ENCODE peak calls at places on chromosomes 6 and 20, in four cellular contexts. S is sigmoid colon; Z is body of pancreas; L is effector memory CD4-positive, alpha-beta T cell. Y is an unnamed sample. For H3K4me1, the result is how much of the 10 kb centered on the place peaks cover.

GRCh38 chr6:151240036-151240685 is 394 bp downstream of the AKAP12 start:
- DNase-seq in S (peak), Z (peak), L (no peak), Y (no peak)

GRCh38 chr6:39095578-39095977 is 19.4 kb downstream of the SAYSD1 start:
- DNase-seq in S (no peak), Z (no peak), L (no peak), Y (no peak)

GRCh38 chr20:58310291-58310782 is 822 bp downstream of the RAB22A start:
- DNase-seq in S (no peak), Z (no peak), L (no peak), Y (no peak)

GRCh38 chr20:22268675-22269074 is 315.7 kb downstream of the FOXA2 start:
- DNase-seq in S (no peak), Z (no peak), L (no peak), Y (no peak)

GRCh38 chr6:56954389-56955170 is at the start of gene BEND6:
- DNase-seq in S (peak), Z (peak), L (no peak), Y (peak)

GRCh38 chr6:105058316-105058715 is 101.4 kb downstream of the LIN28B start:
- DNase-seq in S (no peak), Z (no peak), L (no peak), Y (no peak)

GRCh38 chr20:12394786-12395185 is 477.1 kb downstream of the BTBD3 start:
- DNase-seq in S (no peak), Z (peak), L (no peak), Y (no peak)

GRCh38 chr20:8930691-8931090 is 138.2 kb upstream of the PLCB4 start:
- DNase-seq in S (no peak), Z (no peak), L (no peak), Y (no peak)

GRCh38 chr6:162940426-162940825 is 212.7 kb downstream of the PACRG start:
- DNase-seq in S (no peak), Z (no peak), L (no peak), Y (no peak)

GRCh38 chr6:34027445-34027936 is 118.4 kb downstream of the GRM4 start:
- DNase-seq in S (no peak), Z (peak), L (peak), Y (peak)

GRCh38 chr20:7859371-7859802 is 80.9 kb downstream of the HAO1 start:
- DNase-seq in S (no peak), Z (no peak), L (no peak), Y (no peak)

GRCh38 chr6:435442-436307 is 44.1 kb downstream of the IRF4 start:
- DNase-seq in S (no peak), Z (no peak), L (no peak), Y (no peak)

GRCh38 chr6:41182069-41183034 is 18.6 kb downstream of the TREML2 start:
- DNase-seq in S (no peak), Z (peak), L (peak), Y (peak)

GRCh38 chr6:2081155-2082138 is 164.0 kb downstream of the GMDS start:
- DNase-seq in S (no peak), Z (no peak), L (no peak), Y (no peak)

GRCh38 chr20:10519361-10520048 is 84.4 kb downstream of the SLX4IP start:
- DNase-seq in S (no peak), Z (no peak), L (no peak), Y (no peak)

GRCh38 chr6:29731281-29731680 is 8.0 kb downstream of the HLA-F start:
- DNase-seq in S (no peak), Z (no peak), L (no peak), Y (no peak)

GRCh38 chr20:63361507-63362425 is 617 bp upstream of the CHRNA4 start:
- DNase-seq in S (no peak), Z (no peak), L (no peak), Y (no peak)

GRCh38 chr6:166381733-166382499 is 824 bp downstream of the MPC1 start:
- DNase-seq in S (peak), Z (peak), L (peak), Y (peak)

GRCh38 chr20:21510414-21510971 is 3.4 kb downstream of the NKX2-2 start:
- DNase-seq in S (no peak), Z (no peak), L (no peak), Y (no peak)

GRCh38 chr20:64131406-64131805 is 24.0 kb upstream of the NPBWR2 start:
- DNase-seq in S (peak), Z (no peak), L (no peak), Y (no peak)

GRCh38 chr6:93176070-93176469 is 243.3 kb downstream of the EPHA7 start:
- DNase-seq in S (no peak), Z (no peak), L (no peak), Y (no peak)

GRCh38 chr6:45703041-45703739 is 312.5 kb downstream of the CLIC5 start:
- DNase-seq in S (no peak), Z (no peak), L (no peak), Y (no peak)

GRCh38 chr20:23147964-23148720 is 62.0 kb upstream of the CD93 start:
- DNase-seq in S (peak), Z (no peak), L (no peak), Y (no peak)

GRCh38 chr6:151160869-151161268 is 78.9 kb upstream of the AKAP12 start:
- DNase-seq in S (no peak), Z (peak), L (no peak), Y (no peak)

GRCh38 chr6:132742495-132742894 is 15.2 kb downstream of the VNN2 start:
- DNase-seq in S (no peak), Z (no peak), L (no peak), Y (no peak)

GRCh38 chr6:75376347-75377024 is 91.9 kb upstream of the TMEM30A start:
- DNase-seq in S (no peak), Z (no peak), L (no peak), Y (no peak)

GRCh38 chr20:40966103-40966502 is 62.5 kb upstream of the TOP1 start:
- DNase-seq in S (peak), Z (no peak), L (no peak), Y (no peak)

GRCh38 chr20:62063601-62063980 is 2.1 kb downstream of the TAF4 start:
- DNase-seq in S (no peak), Z (no peak), L (no peak), Y (no peak)

GRCh38 chr6:135114355-135115145 is 59.9 kb upstream of the HBS1L start:
- DNase-seq in S (no peak), Z (no peak), L (no peak), Y (no peak)

GRCh38 chr6:53250137-53250760 is 98.5 kb downstream of the ELOVL5 start:
- DNase-seq in S (no peak), Z (no peak), L (no peak), Y (no peak)

GRCh38 chr20:59670786-59671492 is 66.6 kb downstream of the PHACTR3 start:
- DNase-seq in S (no peak), Z (no peak), L (no peak), Y (no peak)

GRCh38 chr6:107600111-107600510 is 110.2 kb downstream of the SOBP start:
- DNase-seq in S (no peak), Z (no peak), L (no peak), Y (no peak)

GRCh38 chr20:19265646-19266374 is 53.4 kb downstream of the SLC24A3 start:
- DNase-seq in S (no peak), Z (no peak), L (no peak), Y (no peak)

GRCh38 chr20:34675993-34676641 is 775 bp downstream of the PIGU start:
- DNase-seq in S (no peak), Z (no peak), L (no peak), Y (no peak)

GRCh38 chr6:12232339-12232738 is 57.8 kb upstream of the EDN1 start:
- DNase-seq in S (no peak), Z (no peak), L (no peak), Y (no peak)

GRCh38 chr20:6091661-6092060 is 31.2 kb downstream of the FERMT1 start:
- DNase-seq in S (no peak), Z (no peak), L (no peak), Y (no peak)

GRCh38 chr20:43508106-43508505 is 609 bp downstream of the L3MBTL1 start:
- DNase-seq in S (no peak), Z (no peak), L (no peak), Y (no peak)

GRCh38 chr20:41221614-41222218 is 84.4 kb downstream of the PLCG1 start:
- DNase-seq in S (no peak), Z (no peak), L (no peak), Y (no peak)

GRCh38 chr20:6767536-6768227 is at the start of gene BMP2:
- DNase-seq in S (peak), Z (peak), L (no peak), Y (no peak)

GRCh38 chr20:47785321-47785899 is at the start of gene SULF2:
- DNase-seq in S (no peak), Z (no peak), L (no peak), Y (no peak)

GRCh38 chr20:47788741-47789080 is 3.4 kb upstream of the SULF2 start:
- DNase-seq in S (no peak), Z (no peak), L (no peak), Y (no peak)

GRCh38 chr20:47784599-47785320 is 521 bp downstream of the SULF2 start:
- DNase-seq in S (no peak), Z (no peak), L (no peak), Y (no peak)

GRCh38 chr20:47785900-47786762 is 850 bp upstream of the SULF2 start:
- DNase-seq in S (peak), Z (peak), L (no peak), Y (no peak)

GRCh38 chr20:47786763-47787107 is 1.5 kb upstream of the SULF2 start:
- DNase-seq in S (no peak), Z (no peak), L (no peak), Y (no peak)
- H3K4me1 ChIP-seq in S (half or more), Z (under half), L (under half), Y (under half)

GRCh38 chr6:32847004-32847403 is 3.2 kb upstream of the PSMB8 start:
- DNase-seq in S (no peak), Z (no peak), L (no peak), Y (no peak)

GRCh38 chr6:32849126-32849525 is 4.4 kb downstream of the TAP1 start:
- DNase-seq in S (no peak), Z (no peak), L (no peak), Y (no peak)

GRCh38 chr6:32845381-32845884 is 1.6 kb upstream of the PSMB8 start:
- DNase-seq in S (peak), Z (no peak), L (peak), Y (peak)

GRCh38 chr6:32844839-32845372 is 1.1 kb upstream of the PSMB8 start:
- DNase-seq in S (no peak), Z (no peak), L (no peak), Y (no peak)

DNA sequence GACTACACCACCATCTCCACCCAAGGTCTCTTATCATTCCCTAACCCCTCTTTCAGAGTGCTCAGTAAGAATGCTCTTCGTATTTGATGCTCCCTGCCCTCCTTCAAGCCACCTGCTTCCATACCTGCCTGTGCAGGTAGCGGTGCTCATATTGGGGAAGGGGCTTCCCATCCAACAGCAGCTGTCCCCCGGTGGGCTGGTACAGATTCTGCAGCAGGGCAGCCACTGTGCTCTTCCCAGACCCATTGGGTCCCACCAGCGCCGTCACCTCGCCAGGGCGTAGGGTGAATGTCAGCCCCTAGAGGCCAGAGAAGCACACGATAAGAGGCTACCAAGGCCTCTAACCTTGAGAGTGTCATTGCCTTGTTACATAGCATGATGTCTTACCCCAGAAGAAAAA is 3.9 kb upstream of the PSMB8 start:
- DNase-seq in S (peak), Z (no peak), L (no peak), Y (no peak)
- H3K4me1 ChIP-seq in S (under half), Z (under half), L (half or more), Y (half or more)

DNA sequence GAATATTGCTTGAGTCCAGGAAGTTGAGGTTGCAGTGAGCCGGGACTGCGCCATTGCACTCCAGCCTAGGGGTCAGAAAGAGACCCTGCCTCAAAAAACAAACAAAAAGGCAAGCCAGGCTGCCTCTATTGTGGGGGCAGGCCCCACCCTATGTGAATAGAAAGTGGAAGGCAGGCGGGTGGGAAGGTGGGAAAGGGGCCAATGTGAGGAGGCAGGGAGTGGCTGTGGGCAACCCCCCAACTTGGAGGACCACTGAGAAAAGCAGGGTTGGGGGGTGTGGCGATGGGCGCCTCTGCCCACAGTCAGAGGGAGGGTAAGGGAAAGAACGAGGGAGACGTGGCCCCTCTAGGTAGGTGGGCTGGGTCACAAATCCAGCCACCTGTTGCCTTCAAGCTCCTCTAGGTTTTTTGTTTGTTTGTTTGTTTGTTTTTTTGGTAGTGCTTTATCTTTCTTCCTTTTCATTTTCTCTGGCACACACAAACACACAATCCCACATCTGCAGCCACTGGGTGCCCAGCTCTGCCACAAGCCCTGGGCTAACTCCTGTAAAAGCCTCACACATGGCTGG is 5.3 kb upstream of the AP5S1 start:
- DNase-seq in S (peak), Z (no peak), L (no peak), Y (no peak)
- H3K4me1 ChIP-seq in S (under half), Z (half or more), L (half or more), Y (half or more)

DNA sequence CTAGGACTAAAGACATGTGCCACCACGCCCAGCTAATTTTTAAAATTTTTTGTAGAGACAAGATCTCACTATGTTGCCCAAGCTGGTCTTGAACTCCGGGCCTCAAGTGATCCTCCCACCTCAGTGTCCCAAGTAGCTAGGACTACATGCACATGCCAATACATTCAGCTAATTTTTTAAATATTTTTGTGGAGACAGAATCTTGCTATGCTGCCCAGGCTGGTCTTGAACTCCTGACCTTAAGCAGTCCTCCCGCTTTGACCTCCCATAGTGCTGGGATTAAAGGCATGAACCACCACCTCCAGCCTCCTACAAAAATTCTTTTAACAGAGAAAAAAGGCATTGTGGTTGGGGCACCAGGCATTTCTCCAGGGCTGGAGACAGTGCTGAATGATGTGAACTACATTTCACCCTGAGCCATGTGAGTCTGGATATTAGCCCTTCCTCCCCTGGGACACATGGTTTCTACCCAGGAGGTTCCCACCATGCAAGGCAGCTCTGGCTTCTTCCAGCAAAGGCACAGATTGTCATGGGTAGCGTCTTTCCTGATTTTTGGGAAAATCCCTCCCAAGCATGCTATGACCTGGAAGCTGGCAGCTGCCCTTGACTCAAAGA is 36.3 kb upstream of the CMTR1 start:
- DNase-seq in S (no peak), Z (no peak), L (no peak), Y (no peak)
- H3K4me1 ChIP-seq in S (under half), Z (under half), L (under half), Y (under half)

GRCh38 chr6:127282184-127282583 is 15.5 kb downstream of the RNF146 start:
- DNase-seq in S (no peak), Z (no peak), L (no peak), Y (no peak)

GRCh38 chr6:127279815-127280214 is 13.2 kb downstream of the RNF146 start:
- DNase-seq in S (no peak), Z (no peak), L (no peak), Y (no peak)

GRCh38 chr6:127276336-127276735 is 9.7 kb downstream of the RNF146 start:
- DNase-seq in S (no peak), Z (no peak), L (no peak), Y (no peak)

GRCh38 chr6:127273499-127273898 is 6.8 kb downstream of the RNF146 start:
- DNase-seq in S (no peak), Z (no peak), L (no peak), Y (no peak)

GRCh38 chr6:127277878-127278843 is 11.5 kb downstream of the RNF146 start:
- DNase-seq in S (no peak), Z (no peak), L (no peak), Y (no peak)
- H3K4me1 ChIP-seq in S (under half), Z (under half), L (under half), Y (under half)

DNA sequence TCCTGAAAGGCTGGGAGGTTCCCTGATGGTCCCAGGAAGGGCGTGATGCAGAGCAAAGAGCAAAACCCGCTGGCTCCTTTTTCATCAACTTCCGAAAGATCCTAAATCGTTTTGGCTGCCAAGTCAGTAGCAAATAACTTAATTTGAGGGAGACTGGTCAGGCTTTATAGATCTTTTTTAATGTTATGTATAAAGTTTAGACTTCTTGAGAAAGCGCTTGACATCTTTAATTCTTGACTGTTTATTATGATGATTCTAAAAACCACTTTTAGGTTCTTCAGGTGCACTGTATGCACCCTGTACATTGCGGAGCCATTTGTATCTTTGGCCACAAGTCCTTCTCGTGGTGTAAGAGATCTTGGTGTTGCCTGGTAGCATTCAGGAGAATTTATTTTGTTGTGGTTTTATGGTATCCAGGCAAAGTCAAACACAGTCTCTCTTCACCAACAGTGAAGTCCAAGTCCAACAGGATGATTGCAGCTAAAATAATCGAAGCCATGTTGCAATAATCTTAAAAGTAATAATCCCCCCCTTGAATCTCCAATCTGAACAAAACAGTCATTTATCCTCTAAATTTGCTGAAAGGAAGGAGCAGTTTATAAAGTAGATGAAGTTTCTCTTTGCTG is 373 bp upstream of the SYNE1 start:
- DNase-seq in S (no peak), Z (no peak), L (no peak), Y (no peak)
- H3K4me1 ChIP-seq in S (under half), Z (under half), L (under half), Y (under half)

Y was measured in CD8-positive, alpha-beta memory T cell.